ENCODE peak calls at places on chromosome 6, in five cellular contexts. W is neural progenitor cell, S is upper lobe of right lung, Q is HFF-Myc, J is neural crest cell. M is an unnamed sample.

GRCh38 chr6:43736844-43737243 is 33.2 kb upstream of the VEGFA start:
- DNase-seq in S (peak), W (no peak), J (no peak), Q (no peak), M (no peak)

GRCh38 chr6:24126586-24127192 is 674 bp downstream of the NRSN1 start:
- DNase-seq in J (peak), S (no peak), Q (peak), W (peak), M (peak)

GRCh38 chr6:75752365-75752764 is 3.3 kb downstream of the MYO6 start:
- DNase-seq in J (no peak), S (no peak), W (no peak), Q (no peak), M (no peak)

GRCh38 chr6:84492246-84493135 is 265.0 kb upstream of the CEP162 start:
- DNase-seq in Q (no peak), W (no peak), J (no peak), S (no peak), M (no peak)

GRCh38 chr6:133606833-133607232 is 282.1 kb upstream of the TCF21 start:
- DNase-seq in S (no peak), J (no peak), W (no peak), Q (no peak), M (no peak)

GRCh38 chr6:16533721-16534136 is 227.5 kb downstream of the ATXN1 start:
- DNase-seq in J (no peak), Q (no peak), W (no peak), S (no peak), M (no peak)

GRCh38 chr6:91926827-91927226 is 1340.0 kb upstream of the MAP3K7 start:
- DNase-seq in Q (no peak), S (no peak), W (no peak), J (no peak), M (no peak)

GRCh38 chr6:42046491-42047219 is 3.7 kb upstream of the TAF8 start:
- DNase-seq in Q (no peak), J (no peak), S (peak), W (no peak), M (no peak)

GRCh38 chr6:43070028-43070632 is 6.0 kb upstream of the PTK7 start:
- DNase-seq in J (no peak), Q (no peak), W (peak), S (no peak), M (no peak)

GRCh38 chr6:82022614-82023102 is 224.9 kb downstream of the IBTK start:
- DNase-seq in Q (peak), W (no peak), S (no peak), J (no peak), M (no peak)

M was measured in NCI-H1048.